ENCODE peak calls at places on chromosomes 3 and 15, in ten cellular contexts. G is neural progenitor cell, S is pancreas, E is stomach, F is adipocyte, P is left ventricle myocardium inferior, V is endothelial cell of umbilical vein, D is endodermal cell, J is fibroblast of lung, B is cardiac muscle cell. Z is an unnamed sample. For H3K4me1 and H3K36me3, the result is how much of the 10 kb centered on the place peaks cover.

GRCh38 chr3:195147649-195148121 is 123.3 kb downstream of the XXYLT1 start:
- DNase-seq in G (no peak), S (no peak), E (peak), F (peak), P (peak), V (peak), D (no peak), J (peak), B (no peak), Z (peak)

GRCh38 chr3:189071452-189071851 is 100.3 kb upstream of the TPRG1 start:
- DNase-seq in G (no peak), S (no peak), E (no peak), F (no peak), P (no peak), V (no peak), D (no peak), J (no peak), B (no peak), Z (no peak)

GRCh38 chr3:184795493-184796198 is 16.3 kb upstream of the VPS8 start:
- DNase-seq in G (peak), S (no peak), E (no peak), F (no peak), P (no peak), V (no peak), D (peak), J (no peak), B (peak), Z (no peak)

GRCh38 chr15:94412979-94413741 is 181.8 kb downstream of the MCTP2 start:
- DNase-seq in G (peak), S (no peak), E (no peak), F (peak), P (no peak), V (peak), D (no peak), J (peak), B (peak), Z (peak)

GRCh38 chr3:42780892-42781700 is 8.0 kb upstream of the CCDC13 start:
- DNase-seq in G (peak), S (no peak), E (no peak), F (peak), P (no peak), V (peak), D (no peak), J (peak), B (peak), Z (peak)

GRCh38 chr3:107103786-107104185 is 273.5 kb upstream of the CCDC54 start:
- DNase-seq in G (no peak), S (no peak), E (no peak), F (no peak), P (no peak), V (no peak), D (no peak), J (no peak), B (no peak), Z (no peak)

GRCh38 chr3:140093742-140094141 is 158.8 kb downstream of the CLSTN2 start:
- DNase-seq in G (no peak), S (no peak), E (peak), F (peak), P (peak), V (no peak), D (no peak), J (peak), B (no peak), Z (no peak)

GRCh38 chr3:157070600-157070999 is 89.3 kb downstream of the CCNL1 start:
- DNase-seq in G (no peak), S (no peak), E (no peak), F (no peak), P (no peak), V (peak), D (no peak), J (no peak), B (no peak), Z (no peak)

GRCh38 chr15:60392986-60393811 is 4.6 kb downstream of the ANXA2 start:
- DNase-seq in G (no peak), S (no peak), E (peak), F (peak), P (peak), V (peak), D (peak), J (peak), B (no peak), Z (peak)

GRCh38 chr15:25374143-25374542 is 64.7 kb downstream of the UBE3A start:
- DNase-seq in G (peak), S (no peak), E (no peak), F (no peak), P (no peak), V (no peak), D (no peak), J (no peak), B (no peak), Z (no peak)

GRCh38 chr15:77519540-77519939 is 98.9 kb downstream of the HMG20A start:
- DNase-seq in G (no peak), S (no peak), E (no peak), F (no peak), P (no peak), V (no peak), D (peak), J (no peak), B (no peak), Z (no peak)

GRCh38 chr15:58491499-58492202 is 59.9 kb downstream of the LIPC start:
- DNase-seq in G (no peak), S (no peak), E (no peak), F (no peak), P (no peak), V (no peak), D (no peak), J (no peak), B (no peak), Z (no peak)

GRCh38 chr3:107545680-107546120 is 22.9 kb downstream of the BBX start:
- DNase-seq in G (no peak), S (no peak), E (no peak), F (no peak), P (no peak), V (no peak), D (no peak), J (no peak), B (no peak), Z (no peak)

GRCh38 chr3:146577662-146578061 is 27.5 kb downstream of the PLSCR5 start:
- DNase-seq in G (peak), S (no peak), E (no peak), F (peak), P (no peak), V (peak), D (no peak), J (peak), B (peak), Z (peak)

GRCh38 chr15:40763801-40764765 is at the start of gene GCHFR:
- DNase-seq in G (peak), S (peak), E (peak), F (peak), P (peak), V (peak), D (peak), J (peak), B (peak), Z (peak)

GRCh38 chr3:23183731-23184130 is 19.4 kb upstream of the UBE2E2 start:
- DNase-seq in G (peak), S (no peak), E (peak), F (peak), P (no peak), V (peak), D (peak), J (peak), B (peak), Z (peak)

GRCh38 chr3:131224886-131225550 is 156.6 kb upstream of the NUDT16 start:
- DNase-seq in G (no peak), S (no peak), E (no peak), F (no peak), P (no peak), V (no peak), D (no peak), J (peak), B (no peak), Z (no peak)

DNA sequence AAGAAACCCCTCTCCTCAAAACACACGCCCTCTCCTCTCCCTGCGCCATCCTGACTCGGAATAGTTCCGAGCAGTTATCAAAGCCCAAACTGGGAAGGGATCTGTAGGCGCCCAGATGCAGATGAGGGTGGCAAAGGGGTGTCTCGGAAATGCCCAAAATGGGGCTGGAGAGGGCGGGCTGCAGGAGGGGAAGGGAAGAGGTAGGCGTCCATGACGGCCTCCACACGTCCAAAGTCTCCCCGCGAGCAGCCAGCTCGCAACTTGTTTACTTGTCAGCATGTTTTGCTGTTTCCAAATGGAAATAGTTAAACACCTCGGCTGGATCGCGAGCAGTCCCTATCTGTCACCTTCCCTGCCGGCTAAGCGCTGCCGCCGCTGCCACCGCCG is 1.4 kb downstream of the NTRK3 start:
- DNase-seq in G (no peak), S (no peak), E (no peak), F (no peak), P (no peak), V (no peak), D (no peak), J (no peak), B (no peak), Z (no peak)
- H3K4me3 ChIP-seq in G (peak), S (no peak), E (peak), F (no peak), P (peak), V (no peak), D (peak), J (no peak), B (peak), Z (no peak)

GRCh38 chr15:85542488-85542887 is 162.1 kb downstream of the AKAP13 start:
- DNase-seq in G (no peak), S (no peak), E (no peak), F (no peak), P (no peak), V (no peak), D (no peak), J (no peak), B (no peak), Z (no peak)
- H3K4me1 ChIP-seq in G (under half), S (under half), E (half or more), F (under half), P (half or more), V (under half), D (under half), J (under half), B (under half), Z (under half)

DNA sequence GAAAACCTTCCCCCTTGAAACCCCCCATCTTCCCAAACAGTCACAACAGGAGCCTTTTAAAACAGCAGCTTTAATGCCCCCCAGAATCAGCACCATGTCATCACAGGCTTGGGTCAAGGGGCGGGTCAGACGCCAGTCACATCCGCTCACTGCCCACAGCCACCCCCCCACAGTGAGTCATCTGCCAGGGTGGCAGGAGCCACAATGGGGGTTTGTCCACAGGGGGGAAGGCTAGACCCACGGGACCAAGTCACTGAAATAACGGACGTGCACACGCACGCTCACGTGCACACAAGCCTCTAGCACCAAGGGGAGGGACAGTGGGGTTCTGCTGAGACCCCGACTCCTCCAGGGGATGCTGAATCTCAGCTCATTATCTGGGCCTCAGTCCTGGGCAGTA is 441 bp upstream of the UCN2 start:
- DNase-seq in G (no peak), S (peak), E (peak), F (peak), P (no peak), V (peak), D (no peak), J (peak), B (no peak), Z (no peak)
- H3K36me3 ChIP-seq in G (under half), S (under half), E (under half), F (under half), P (under half), V (under half), D (under half), J (under half), B (under half), Z (under half)

GRCh38 chr15:42457445-42458442 is 33.2 kb downstream of the ZNF106 start:
- DNase-seq in G (peak), S (no peak), E (peak), F (peak), P (peak), V (peak), D (peak), J (peak), B (peak), Z (no peak)
- H3K4me3 ChIP-seq in G (peak), S (peak), E (peak), F (peak), P (peak), V (no peak), D (peak), J (peak), B (no peak), Z (no peak)